ENCODE peak calls at places on chromosomes 16 and 17, in nine cellular contexts. P is tibial artery, H is uterus, I is AG04450, Q is heart right ventricle, R is cardiac muscle cell, M is psoas muscle, N is colonic mucosa, S is thoracic aorta. W is an unnamed sample. For H3K9me3, the result is how much of the 10 kb centered on the place peaks cover.

GRCh38 chr17:7023576-7024401 is 939 bp downstream of the BCL6B start:
- DNase-seq in P (peak), H (peak), I (no peak), Q (peak), R (peak), M (peak), N (peak), S (no peak), W (peak)

GRCh38 chr16:31202402-31203385 is at the start of gene PYCARD:
- DNase-seq in P (peak), H (peak), I (no peak), Q (peak), R (peak), M (peak), N (peak), S (no peak), W (peak)

GRCh38 chr17:48995871-48996695 is 1.1 kb upstream of the IGF2BP1 start:
- DNase-seq in P (no peak), H (no peak), I (no peak), Q (no peak), R (no peak), M (no peak), N (no peak), S (no peak), W (no peak)

GRCh38 chr17:6677158-6677831 is 25.7 kb downstream of the C17orf100 start:
- DNase-seq in P (no peak), H (no peak), I (no peak), Q (no peak), R (peak), M (no peak), N (no peak), S (no peak), W (no peak)

GRCh38 chr17:75830168-75831031 is 13.8 kb downstream of the UNC13D start:
- DNase-seq in P (no peak), H (no peak), I (no peak), Q (no peak), R (no peak), M (no peak), N (peak), S (no peak), W (peak)

GRCh38 chr16:66045626-66046025 is 320.9 kb upstream of the CDH5 start:
- DNase-seq in P (no peak), H (no peak), I (no peak), Q (no peak), R (peak), M (peak), N (no peak), S (no peak), W (no peak)

GRCh38 chr16:73171380-73171779 is 123.5 kb upstream of the ZFHX3 start:
- DNase-seq in P (no peak), H (no peak), I (no peak), Q (no peak), R (no peak), M (no peak), N (no peak), S (no peak), W (no peak)

GRCh38 chr17:78144146-78144719 is 2.0 kb upstream of the C17orf99 start:
- DNase-seq in P (peak), H (peak), I (peak), Q (peak), R (peak), M (peak), N (peak), S (no peak), W (peak)

GRCh38 chr16:2091722-2092620 is 43.7 kb downstream of the PKD1 start:
- DNase-seq in P (no peak), H (no peak), I (no peak), Q (no peak), R (no peak), M (no peak), N (peak), S (no peak), W (no peak)

GRCh38 chr17:47686276-47686635 is 7.7 kb upstream of the TBKBP1 start:
- DNase-seq in P (no peak), H (no peak), I (no peak), Q (no peak), R (no peak), M (no peak), N (no peak), S (no peak), W (no peak)

GRCh38 chr17:65345261-65346060 is 208.3 kb downstream of the RGS9 start:
- DNase-seq in P (no peak), H (no peak), I (no peak), Q (no peak), R (peak), M (no peak), N (no peak), S (no peak), W (no peak)

GRCh38 chr17:70168979-70169706 is at the start of gene KCNJ2:
- DNase-seq in P (peak), H (peak), I (no peak), Q (peak), R (peak), M (peak), N (peak), S (peak), W (peak)

GRCh38 chr17:80832266-80832676 is 159.4 kb upstream of the CHMP6 start:
- DNase-seq in P (no peak), H (peak), I (peak), Q (no peak), R (peak), M (no peak), N (peak), S (no peak), W (peak)

GRCh38 chr17:5179003-5179402 is 12.7 kb downstream of the ZNF594 start:
- DNase-seq in P (no peak), H (no peak), I (no peak), Q (no peak), R (no peak), M (no peak), N (no peak), S (no peak), W (no peak)
- H3K9me3 ChIP-seq in P (half or more), H (half or more), I (half or more), Q (under half), R (under half), M (half or more), N (under half), S (half or more), W (half or more)

DNA sequence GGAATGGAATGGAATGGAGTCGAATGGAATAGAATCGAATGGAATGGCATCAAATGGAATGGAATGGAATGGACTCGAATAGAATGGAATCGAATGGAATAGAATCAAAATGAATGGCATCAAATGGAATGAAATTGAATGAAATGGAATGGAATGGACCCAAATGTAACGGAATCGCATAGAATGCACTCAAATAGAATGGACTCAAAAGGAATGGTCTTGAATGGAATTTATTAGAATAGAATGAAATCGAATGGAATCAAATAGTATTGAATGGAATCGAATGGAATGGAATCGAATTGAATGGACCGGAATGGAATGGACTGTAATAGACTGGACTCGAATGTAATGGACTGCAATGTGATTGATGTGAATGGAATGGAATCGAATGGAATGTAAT is 501.4 kb upstream of the WSB1 start:
- DNase-seq in P (no peak), H (no peak), I (no peak), Q (no peak), R (peak), M (no peak), N (no peak), S (no peak), W (no peak)
- H3K9me3 ChIP-seq in P (under half), H (under half), I (half or more), Q (under half), R (under half), M (half or more), N (under half), S (under half), W (half or more)

GRCh38 chr16:27774779-27775178 is 224.8 kb downstream of the KATNIP start:
- DNase-seq in P (no peak), H (no peak), I (no peak), Q (no peak), R (no peak), M (no peak), N (no peak), S (no peak), W (no peak)

GRCh38 chr16:27772093-27772820 is 222.3 kb downstream of the KATNIP start:
- DNase-seq in P (no peak), H (no peak), I (no peak), Q (no peak), R (no peak), M (no peak), N (no peak), S (no peak), W (no peak)

GRCh38 chr16:27771201-27771910 is 221.4 kb downstream of the KATNIP start:
- DNase-seq in P (no peak), H (no peak), I (no peak), Q (no peak), R (no peak), M (no peak), N (no peak), S (no peak), W (no peak)

GRCh38 chr16:27775254-27775653 is 225.3 kb downstream of the KATNIP start:
- DNase-seq in P (no peak), H (no peak), I (no peak), Q (no peak), R (no peak), M (no peak), N (no peak), S (no peak), W (no peak)

GRCh38 chr16:27773344-27773743 is 223.4 kb downstream of the KATNIP start:
- DNase-seq in P (no peak), H (no peak), I (no peak), Q (no peak), R (no peak), M (no peak), N (no peak), S (no peak), W (no peak)
- H3K9me3 ChIP-seq in P (under half), H (under half), I (under half), Q (under half), R (under half), M (under half), N (under half), S (under half), W (under half)

GRCh38 chr16:3292604-3293003 is 9.3 kb downstream of the ZNF263 start:
- DNase-seq in P (no peak), H (no peak), I (no peak), Q (no peak), R (no peak), M (no peak), N (no peak), S (no peak), W (no peak)
- H3K9me3 ChIP-seq in P (half or more), H (half or more), I (half or more), Q (under half), R (under half), M (half or more), N (under half), S (half or more), W (half or more)

GRCh38 chr17:19551148-19551547 is 17.5 kb downstream of the SLC47A1 start:
- DNase-seq in P (no peak), H (no peak), I (no peak), Q (no peak), R (no peak), M (no peak), N (no peak), S (no peak), W (no peak)
- H3K9me3 ChIP-seq in P (under half), H (under half), I (under half), Q (under half), R (under half), M (under half), N (under half), S (under half), W (under half)